ENCODE peak calls at places on chromosomes 13 and 19, in six cellular contexts. V is body of pancreas, S is tibial nerve, D is IMR-90, M is uterus, Q is gastrocnemius medialis. N is an unnamed sample.

GRCh38 chr13:110055089-110055488 is 251.9 kb downstream of the COL4A1 start:
- DNase-seq in V (no peak), S (no peak), D (peak), M (no peak), Q (no peak), N (no peak)

GRCh38 chr13:48801255-48801654 is 147.5 kb downstream of the CYSLTR2 start:
- DNase-seq in V (no peak), S (no peak), D (peak), M (no peak), Q (no peak), N (no peak)

GRCh38 chr19:51259348-51260245 is 8.7 kb downstream of the SIGLECL1 start:
- DNase-seq in V (peak), S (peak), D (peak), M (no peak), Q (no peak), N (no peak)

GRCh38 chr19:20999731-21000352 is 20.6 kb upstream of the ZNF430 start:
- DNase-seq in V (peak), S (peak), D (peak), M (peak), Q (peak), N (peak)

GRCh38 chr13:50309200-50309848 is 294.1 kb downstream of the KCNRG start:
- DNase-seq in V (no peak), S (no peak), D (no peak), M (no peak), Q (no peak), N (no peak)

GRCh38 chr13:28423010-28423409 is 71.9 kb downstream of the FLT1 start:
- DNase-seq in V (no peak), S (peak), D (no peak), M (no peak), Q (peak), N (peak)

GRCh38 chr19:30662211-30662861 is 290.2 kb downstream of the ZNF536 start:
- DNase-seq in V (peak), S (no peak), D (no peak), M (no peak), Q (no peak), N (peak)

GRCh38 chr19:49802836-49803528 is 10.1 kb downstream of the FUZ start:
- DNase-seq in V (no peak), S (no peak), D (no peak), M (peak), Q (no peak), N (no peak)

GRCh38 chr13:33483471-33483870 is 197.9 kb upstream of the STARD13 start:
- DNase-seq in V (no peak), S (no peak), D (peak), M (no peak), Q (no peak), N (no peak)

GRCh38 chr13:74771964-74772363 is 637.8 kb upstream of the KLF12 start:
- DNase-seq in V (no peak), S (no peak), D (peak), M (no peak), Q (no peak), N (no peak)

GRCh38 chr13:27035892-27036235 is 135.7 kb downstream of the USP12 start:
- DNase-seq in V (no peak), S (no peak), D (peak), M (no peak), Q (no peak), N (peak)

GRCh38 chr19:51551673-51552440 is 19.2 kb upstream of the ZNF175 start:
- DNase-seq in V (no peak), S (no peak), D (no peak), M (no peak), Q (no peak), N (no peak)

GRCh38 chr13:109900320-109900719 is 113.9 kb upstream of the IRS2 start:
- DNase-seq in V (no peak), S (no peak), D (no peak), M (no peak), Q (no peak), N (no peak)

GRCh38 chr19:38039966-38040365 is 133.0 kb downstream of the SIPA1L3 start:
- DNase-seq in V (no peak), S (no peak), D (peak), M (no peak), Q (no peak), N (no peak)

GRCh38 chr13:37646531-37646930 is 48.0 kb upstream of the POSTN start:
- DNase-seq in V (no peak), S (no peak), D (no peak), M (no peak), Q (no peak), N (no peak)

GRCh38 chr19:10004617-10005016 is 5.7 kb downstream of the COL5A3 start:
- DNase-seq in V (no peak), S (no peak), D (no peak), M (no peak), Q (no peak), N (no peak)

GRCh38 chr19:13044160-13044853 is 49.0 kb downstream of the NFIX start:
- DNase-seq in V (no peak), S (no peak), D (peak), M (no peak), Q (no peak), N (no peak)

GRCh38 chr13:67827992-67828391 is 597.9 kb upstream of the PCDH9 start:
- DNase-seq in V (no peak), S (no peak), D (no peak), M (no peak), Q (no peak), N (no peak)

GRCh38 chr19:47321582-47321981 is 10.4 kb upstream of the C5AR2 start:
- DNase-seq in V (no peak), S (no peak), D (no peak), M (no peak), Q (no peak), N (no peak)

GRCh38 chr19:15328312-15328711 is 4.0 kb downstream of the BRD4 start:
- DNase-seq in V (no peak), S (no peak), D (no peak), M (no peak), Q (no peak), N (no peak)

GRCh38 chr19:4732680-4733114 is 9.1 kb upstream of the DPP9 start:
- DNase-seq in V (peak), S (no peak), D (peak), M (peak), Q (peak), N (no peak)

GRCh38 chr13:90974249-90974954 is 373.1 kb upstream of the MIR17HG start:
- DNase-seq in V (no peak), S (no peak), D (no peak), M (no peak), Q (no peak), N (no peak)

GRCh38 chr19:13260883-13261653 is 110.9 kb downstream of the IER2 start:
- DNase-seq in V (no peak), S (peak), D (peak), M (no peak), Q (peak), N (peak)

GRCh38 chr13:40672310-40673060 is 6.0 kb upstream of the FOXO1 start:
- DNase-seq in V (no peak), S (no peak), D (peak), M (no peak), Q (no peak), N (no peak)

GRCh38 chr13:28402057-28402381 is 92.9 kb downstream of the FLT1 start:
- DNase-seq in V (no peak), S (no peak), D (no peak), M (no peak), Q (no peak), N (no peak)

GRCh38 chr19:35205733-35206323 is 22.7 kb downstream of the FAM187B start:
- DNase-seq in V (no peak), S (no peak), D (no peak), M (no peak), Q (no peak), N (no peak)
- H3K4me3 ChIP-seq in V (no peak), S (no peak), D (no peak), M (no peak), Q (no peak), N (no peak)

DNA sequence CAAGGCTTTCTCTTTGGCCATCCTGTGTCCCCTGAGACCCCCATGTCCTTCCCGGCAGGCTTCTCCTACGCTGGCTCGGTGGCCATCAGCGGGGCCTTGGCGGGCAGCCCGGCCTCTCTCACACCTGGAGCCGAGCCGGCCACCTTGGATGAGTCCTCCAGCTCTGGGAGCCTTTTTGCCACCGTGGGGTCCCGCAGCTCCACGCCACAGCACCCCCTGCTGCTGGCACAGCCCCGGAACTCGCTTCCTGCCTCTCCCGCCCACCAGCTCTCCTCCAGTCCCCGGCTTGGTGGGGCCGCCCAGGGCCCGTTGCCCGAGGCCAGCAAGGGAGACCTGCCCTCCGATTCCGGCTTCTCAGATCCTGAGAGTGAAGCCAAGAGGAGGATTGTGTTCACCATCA is 14.2 kb downstream of the PLEKHJ1 start:
- DNase-seq in V (no peak), S (no peak), D (no peak), M (no peak), Q (no peak), N (no peak)
- TF ChIP-seq CTCF in V (no peak), S (peak), D (peak), M (no peak), Q (peak), N (no peak)

GRCh38 chr19:1035998-1036621 is 3.8 kb upstream of the ABCA7 start:
- DNase-seq in V (no peak), S (no peak), D (no peak), M (no peak), Q (no peak), N (no peak)
- TF ChIP-seq POLR2A in V (no peak), S (no peak), D (peak), M (no peak), Q (no peak), N (no peak)

GRCh38 chr19:17778621-17779280 is 16.2 kb upstream of the B3GNT3 start:
- DNase-seq in V (no peak), S (no peak), D (no peak), M (no peak), Q (no peak), N (no peak)

GRCh38 chr19:17779281-17779930 is 15.5 kb upstream of the B3GNT3 start:
- DNase-seq in V (no peak), S (peak), D (peak), M (no peak), Q (no peak), N (no peak)

GRCh38 chr19:17775245-17775927 is 19.6 kb upstream of the B3GNT3 start:
- DNase-seq in V (peak), S (peak), D (peak), M (no peak), Q (no peak), N (no peak)

GRCh38 chr19:17775991-17776803 is 18.7 kb upstream of the B3GNT3 start:
- DNase-seq in V (no peak), S (no peak), D (peak), M (no peak), Q (no peak), N (no peak)

DNA sequence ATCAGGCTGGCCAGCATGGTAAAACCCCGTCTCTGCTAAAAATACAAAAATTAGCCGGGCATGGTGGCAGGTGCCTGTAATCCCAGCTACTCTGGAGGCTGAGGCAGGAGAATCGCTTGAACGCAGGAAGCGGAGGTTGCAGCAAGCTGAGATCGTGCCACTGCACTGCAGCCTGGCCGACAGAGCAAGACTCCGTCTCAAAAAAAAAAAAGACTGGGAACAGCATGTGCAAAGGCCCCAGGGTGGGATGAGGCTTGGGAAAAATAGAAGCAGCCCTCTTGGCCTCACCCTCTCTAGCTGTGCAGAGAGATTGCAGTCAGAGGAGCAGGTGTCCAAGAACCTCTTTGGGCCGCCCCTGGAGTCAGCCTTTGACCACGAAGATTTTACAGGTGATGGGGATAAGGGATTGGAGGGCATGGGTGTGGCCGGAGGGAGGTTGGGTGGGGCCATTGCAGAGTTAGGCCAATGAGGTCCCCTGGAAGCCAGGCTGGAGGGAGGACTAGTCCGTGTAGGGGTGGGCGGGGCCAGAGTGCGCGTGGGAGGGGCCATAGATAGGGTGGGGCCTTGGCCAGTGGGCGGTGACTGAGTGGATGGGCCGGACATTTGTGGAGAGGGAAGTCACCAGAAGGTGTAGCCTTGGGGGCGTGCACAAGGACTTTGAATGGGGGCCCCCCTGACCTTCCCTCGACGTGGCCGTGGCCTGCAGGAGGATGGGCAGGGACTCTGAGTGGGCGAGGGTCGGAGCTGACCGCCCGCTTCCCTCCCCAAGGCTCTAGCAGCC is 16.9 kb upstream of the B3GNT3 start:
- DNase-seq in V (peak), S (peak), D (peak), M (peak), Q (no peak), N (peak)
- H3K4me3 ChIP-seq in V (no peak), S (no peak), D (no peak), M (no peak), Q (no peak), N (no peak)

GRCh38 chr19:57812201-57812600 is 2.5 kb downstream of the ZNF552 start:
- DNase-seq in V (no peak), S (no peak), D (no peak), M (no peak), Q (no peak), N (no peak)
- TF ChIP-seq CTCF in V (no peak), S (no peak), D (no peak), M (no peak), Q (no peak), N (no peak)

DNA sequence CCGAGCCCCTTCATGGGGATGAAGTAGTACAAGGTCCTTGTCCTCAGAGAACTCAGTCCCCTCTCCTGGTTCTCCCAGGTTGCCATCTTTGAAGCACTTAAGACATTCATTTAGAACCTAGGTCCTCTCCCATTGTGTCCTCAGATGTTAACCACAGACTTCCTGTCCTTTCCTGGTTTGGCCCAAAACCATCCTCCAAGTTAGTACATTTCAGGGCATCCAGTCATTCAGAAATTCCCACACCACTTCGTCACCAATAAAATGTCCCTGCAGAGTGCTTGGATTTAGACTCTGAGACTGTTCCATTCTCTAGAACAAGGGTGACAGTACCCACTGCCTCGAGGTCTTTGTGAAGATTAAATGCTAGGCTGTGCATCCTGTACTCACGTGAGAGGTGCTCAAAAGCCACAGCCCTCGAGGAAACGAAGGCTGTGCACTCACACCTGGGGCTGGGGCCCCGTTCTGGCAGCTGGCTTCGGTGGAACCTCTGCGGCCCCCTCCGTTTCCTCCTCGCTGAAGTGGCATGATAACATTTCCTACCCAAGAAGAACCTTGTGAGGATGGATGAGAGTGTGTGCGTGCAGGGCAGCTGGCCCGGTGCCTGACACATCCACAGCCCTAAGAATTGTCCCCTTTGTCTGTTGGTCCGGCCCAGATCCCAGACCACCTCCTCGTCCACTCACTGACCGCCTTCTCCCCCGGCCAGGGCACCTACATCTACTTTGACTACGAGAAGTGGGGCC is 4.7 kb downstream of the LENG1 start:
- DNase-seq in V (no peak), S (no peak), D (no peak), M (no peak), Q (no peak), N (no peak)
- TF ChIP-seq POLR2A in V (no peak), S (no peak), D (no peak), M (no peak), Q (no peak), N (no peak)

DNA sequence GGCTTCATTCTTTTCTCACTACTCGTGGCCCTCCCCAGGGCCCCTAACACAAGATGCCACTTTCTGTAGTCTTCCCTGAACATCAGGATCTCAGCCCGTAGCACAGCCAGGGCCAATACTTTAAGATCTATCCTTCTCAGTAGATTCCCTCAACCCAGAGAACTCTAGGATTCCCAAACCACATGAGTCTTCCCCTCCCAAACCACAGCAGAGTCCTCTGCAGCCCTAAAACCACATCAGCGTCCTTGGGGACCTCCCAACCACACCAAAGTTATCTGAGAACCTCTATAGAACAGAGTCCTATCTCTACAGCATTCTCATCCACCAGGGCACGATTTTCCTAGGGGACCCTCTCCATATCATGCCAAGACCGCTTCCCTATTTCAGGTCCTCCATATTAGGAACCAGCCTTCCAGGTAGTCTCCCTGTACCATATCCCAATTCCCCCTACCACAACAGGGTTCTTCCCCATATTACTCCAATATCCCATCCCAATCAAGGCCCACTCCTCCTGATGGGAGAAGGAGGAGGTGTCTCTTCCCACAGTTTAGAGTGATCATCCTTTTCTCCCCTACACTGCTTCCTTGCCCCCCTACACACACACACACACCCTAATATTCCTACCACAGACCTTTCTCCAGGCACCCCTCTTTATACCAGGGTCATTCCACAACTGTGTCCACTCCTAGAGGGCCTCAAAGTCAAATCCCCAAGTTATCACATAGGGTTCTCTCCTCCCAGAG is 1.4 kb downstream of the DYRK1B start:
- DNase-seq in V (no peak), S (no peak), D (no peak), M (no peak), Q (no peak), N (no peak)
- H3K4me3 ChIP-seq in V (peak), S (peak), D (peak), M (peak), Q (peak), N (no peak)

N was measured in lower leg skin.